ENCODE peak calls at places on chromosomes 2 and 18, in four cellular contexts. A, U, W and M are unnamed samples.

GRCh38 chr2:160352492-160352891 is 141.1 kb downstream of the RBMS1 start:
- DNase-seq in W (no peak), A (no peak), U (no peak), M (no peak)

GRCh38 chr2:166895243-166895642 is 7.0 kb downstream of the XIRP2 start:
- DNase-seq in A (no peak), W (no peak), U (no peak), M (no peak)

GRCh38 chr2:128602699-128603101 is 284.0 kb upstream of the HS6ST1 start:
- DNase-seq in A (no peak), U (no peak), W (no peak), M (no peak)

GRCh38 chr2:231394201-231395141 is 1.0 kb upstream of the B3GNT7 start:
- DNase-seq in U (no peak), W (peak; percentile 87), A (peak; percentile 59), M (no peak)

GRCh38 chr2:105307146-105307545 is 22.4 kb downstream of the TGFBRAP1 start:
- DNase-seq in U (no peak), W (no peak), A (no peak), M (no peak)

GRCh38 chr2:234873828-234874173 is 78.0 kb upstream of the SH3BP4 start:
- DNase-seq in A (no peak), U (no peak), W (no peak), M (no peak)

GRCh38 chr2:237922641-237923361 is 44.0 kb upstream of the UBE2F start:
- DNase-seq in W (no peak), A (no peak), U (no peak), M (no peak)

GRCh38 chr2:10575566-10576300 is 114.0 kb downstream of the NOL10 start:
- DNase-seq in U (no peak), W (no peak), A (no peak), M (no peak)

GRCh38 chr18:9148239-9148552 is 11.6 kb downstream of the ANKRD12 start:
- DNase-seq in U (no peak), A (no peak), W (no peak), M (no peak)

GRCh38 chr2:28624798-28625701 is 126.6 kb upstream of the PPP1CB start:
- DNase-seq in A (peak; percentile 47), U (no peak), W (peak; percentile 21), M (peak; percentile 58)

GRCh38 chr18:78503129-78503528 is 476.5 kb upstream of the SALL3 start:
- DNase-seq in W (no peak), A (no peak), U (no peak), M (no peak)

GRCh38 chr18:44885507-44885906 is 204.8 kb downstream of the SETBP1 start:
- DNase-seq in W (no peak), A (no peak), U (no peak), M (no peak)

DNA sequence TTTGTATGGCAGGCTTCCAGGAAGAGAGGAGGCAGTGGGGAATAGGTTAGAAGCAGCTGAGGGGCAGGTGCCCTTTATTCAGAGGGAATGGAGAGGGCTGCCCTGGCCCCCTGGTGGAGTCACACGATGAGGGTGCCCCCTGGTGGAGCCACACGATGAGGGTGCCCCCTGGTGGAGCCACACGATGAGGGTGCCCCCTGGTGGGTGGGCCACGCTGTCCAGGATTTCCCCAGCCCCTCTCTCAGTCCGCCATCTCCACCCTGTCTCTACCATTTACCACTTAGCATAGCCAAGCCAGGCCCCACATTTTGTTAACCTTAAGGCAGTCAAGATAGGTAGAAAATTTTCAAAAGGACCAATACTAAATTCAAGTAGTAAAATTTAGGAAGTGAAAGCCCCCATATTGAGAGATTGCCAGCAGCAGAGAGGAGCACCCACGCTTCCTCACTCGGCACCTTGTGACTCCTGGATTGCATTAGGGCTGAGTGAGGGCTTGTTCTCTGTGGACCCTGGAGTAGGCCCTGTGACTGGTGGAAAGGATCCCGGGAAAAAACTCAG is 10.4 kb upstream of the FAM228A start:
- DNase-seq in U (peak; percentile 29), W (peak; percentile 21), A (peak; percentile 41), M (no peak)
- TF ChIP-seq SUZ12 in U (no peak), W (no peak), A (no peak), M (no peak)

DNA sequence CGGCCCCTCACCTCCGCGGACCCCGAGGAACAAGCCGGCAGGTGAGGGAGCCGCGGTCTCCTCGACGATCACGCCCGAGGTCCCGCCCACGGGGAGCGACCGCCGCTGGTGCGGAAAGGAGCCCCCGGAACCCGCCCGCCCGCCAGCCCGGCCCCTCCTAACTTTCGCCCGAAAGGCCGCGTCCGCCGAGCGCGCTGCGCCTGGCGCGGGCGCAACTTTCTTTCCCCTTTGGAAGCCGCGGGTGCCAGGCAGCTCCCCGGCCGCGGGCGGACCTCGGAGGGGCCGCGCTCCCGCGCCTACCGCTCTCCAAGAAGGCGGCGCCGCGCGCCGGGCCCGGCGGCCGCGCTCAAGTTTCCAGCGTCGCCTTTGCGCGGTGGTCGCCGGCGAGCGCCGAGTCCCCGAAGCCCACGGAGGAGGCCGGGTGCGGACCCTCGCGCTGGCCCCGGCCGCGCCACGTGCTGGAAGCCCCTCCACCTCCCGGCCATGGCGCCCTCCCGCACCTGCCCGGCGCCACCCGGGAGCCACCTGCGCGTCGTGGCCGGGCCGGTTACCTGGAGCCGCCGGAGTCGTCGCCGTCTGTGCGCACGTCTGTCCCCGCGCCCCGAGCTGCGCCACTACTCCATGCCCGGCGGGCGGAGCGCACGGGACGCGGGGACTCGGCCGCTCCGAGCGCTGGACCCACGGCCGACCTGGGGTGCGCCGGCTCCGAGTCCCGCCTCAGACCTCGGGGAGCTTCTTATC is at the start of gene ALKAL2:
- DNase-seq in U (no peak), W (no peak), A (no peak), M (no peak)
- H3K4me3 ChIP-seq in U (peak within 1 kb of the TSS; percentile 42), W (no peak within 1 kb of the TSS), A (peak within 1 kb of the TSS; percentile 38), M (peak within 1 kb of the TSS; percentile 35)

DNA sequence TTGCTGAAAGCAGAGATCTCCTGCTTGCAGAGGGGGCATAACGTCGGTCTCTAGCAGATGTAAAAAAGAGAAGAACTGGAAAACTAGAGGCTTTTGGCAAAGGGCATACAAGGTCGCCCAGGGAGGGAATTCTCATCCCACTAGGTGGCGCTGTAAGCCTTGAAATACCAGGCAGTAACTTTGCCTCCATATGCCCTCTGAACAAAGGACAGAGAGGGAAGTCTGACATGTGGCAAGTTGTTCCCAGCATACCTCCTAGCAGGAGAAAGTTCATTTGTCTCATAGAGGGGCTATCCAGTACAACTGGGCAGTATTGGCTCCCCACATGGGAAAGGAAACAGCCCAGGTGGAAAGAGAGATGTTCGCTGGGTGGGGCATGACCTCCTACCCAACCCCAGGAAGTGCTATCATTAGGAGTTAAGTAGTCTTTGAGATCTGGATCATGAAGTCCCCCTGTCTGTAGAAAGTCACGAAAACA is 40.0 kb downstream of the STK17B start:
- DNase-seq in A (peak; percentile 83), W (peak; percentile 47), U (no peak), M (no peak)
- TF ChIP-seq SUZ12 in A (no peak), W (no peak), U (no peak), M (no peak)

DNA sequence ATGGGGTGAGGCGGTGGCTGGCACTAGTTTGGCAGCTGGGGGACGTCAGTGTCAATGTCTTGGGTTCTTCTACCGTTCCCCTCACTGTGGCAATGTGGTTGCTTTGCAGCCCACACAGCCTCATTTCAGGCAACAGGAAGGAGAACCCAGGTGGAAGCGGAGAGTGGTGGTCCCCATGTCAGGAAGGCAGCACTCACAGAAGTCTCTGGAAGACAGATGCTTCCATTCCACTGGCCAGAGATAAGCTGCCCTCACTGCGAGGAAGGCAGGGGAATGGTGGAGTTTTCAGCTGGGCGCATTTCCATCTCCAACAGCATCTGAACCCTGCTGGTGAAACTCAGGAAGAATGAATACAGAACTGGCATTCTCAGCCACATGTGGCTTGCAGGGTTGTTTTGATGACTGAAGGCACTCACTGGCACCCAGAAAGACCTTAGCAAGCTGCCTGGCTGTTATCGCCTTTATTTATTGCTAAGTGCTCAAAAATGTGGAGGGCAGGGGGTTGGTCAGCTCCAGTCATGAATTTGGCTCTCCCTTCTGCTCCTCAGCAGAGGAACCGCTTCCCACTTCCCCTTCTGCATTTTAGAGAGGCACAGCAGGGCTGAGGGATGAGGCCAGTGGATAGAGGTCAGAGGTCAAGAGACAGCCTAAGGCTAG is 19.4 kb downstream of the KCNIP3 start:
- DNase-seq in W (no peak), U (no peak), A (no peak), M (no peak)
- H3K4me3 ChIP-seq in W (no peak overlapping the region), U (no peak overlapping the region), A (no peak overlapping the region), M (no peak overlapping the region)

GRCh38 chr2:68806511-68807109 is 64.6 kb downstream of the BMP10 start:
- DNase-seq in W (no peak), A (no peak), U (no peak), M (no peak)
- TF ChIP-seq SUZ12 in W (no peak), A (no peak), U (no peak), M (no peak)

DNA sequence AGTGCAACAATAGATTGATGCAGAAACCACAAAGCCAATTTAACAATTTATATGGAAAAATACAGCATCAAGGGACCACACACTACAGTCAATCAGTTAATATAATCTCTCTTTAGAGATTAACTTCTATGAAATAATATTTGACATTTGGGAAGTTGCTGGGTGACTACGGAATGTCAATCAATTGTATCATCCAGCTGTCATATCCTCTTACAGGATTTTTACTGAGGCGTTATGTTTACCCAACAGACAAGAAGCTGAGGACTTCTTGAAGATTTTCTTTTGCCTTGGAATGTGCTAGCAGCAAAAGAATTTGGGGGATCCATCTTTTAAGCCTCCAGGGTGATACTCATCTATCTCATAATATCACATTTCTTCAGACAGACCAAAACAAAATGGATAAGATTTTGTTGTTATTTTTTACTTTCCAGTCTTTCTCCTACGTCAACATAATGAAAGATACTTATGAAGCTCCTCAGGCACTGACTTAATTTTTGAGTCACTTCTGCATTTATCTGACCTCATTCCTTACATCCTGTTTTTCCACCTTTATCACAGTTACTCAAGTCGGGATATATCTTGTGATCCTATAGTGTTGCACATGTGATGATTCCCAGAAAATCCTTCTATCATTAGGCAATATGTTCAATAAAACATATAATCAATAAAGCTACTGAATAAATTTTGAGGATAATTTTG is 227.2 kb upstream of the SPHKAP start:
- DNase-seq in W (no peak), A (no peak), U (no peak), M (no peak)
- H3K4me3 ChIP-seq in W (no peak overlapping the region), A (no peak overlapping the region), U (no peak overlapping the region), M (no peak overlapping the region)

DNA sequence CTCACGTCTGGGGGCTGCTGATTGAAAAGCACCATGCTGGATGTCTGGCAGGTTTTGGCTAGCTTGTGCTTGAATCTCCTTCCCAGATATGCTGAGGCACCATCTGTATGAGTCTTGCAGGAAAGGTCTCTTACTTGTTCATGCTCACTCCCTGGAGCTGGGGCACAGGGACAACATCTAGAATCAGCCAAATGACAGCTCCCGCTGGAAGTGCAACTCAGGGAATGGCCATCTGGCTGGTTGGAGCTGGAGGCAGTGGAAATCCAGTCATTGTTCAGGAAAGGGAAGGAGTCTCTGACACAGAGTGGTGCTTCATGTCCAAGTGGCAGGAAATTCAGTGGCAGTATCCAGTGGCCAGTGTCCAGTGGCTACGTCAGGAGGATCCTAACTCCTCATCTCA is 9.7 kb downstream of the CCDC68 start:
- DNase-seq in A (no peak), U (no peak), W (no peak), M (no peak)
- TF ChIP-seq SUZ12 in A (no peak), U (no peak), W (no peak), M (no peak)

GRCh38 chr2:203824653-203825052 is 42.9 kb upstream of the CTLA4 start:
- DNase-seq in U (no peak), A (no peak), W (no peak), M (no peak)
- H3K4me3 ChIP-seq in U (no peak overlapping the region), A (no peak overlapping the region), W (no peak overlapping the region), M (no peak overlapping the region)

GRCh38 chr2:64987001-64987962 is 1.9 kb upstream of the SLC1A4 start:
- DNase-seq in W (peak; percentile 68), A (peak; percentile 75), U (no peak), M (no peak)
- TF ChIP-seq SUZ12 in W (no peak), A (no peak), U (no peak), M (no peak)